ENCODE peak calls at places on chromosomes 11 and 22, in four cellular contexts. L, E, A and D are unnamed samples.

GRCh38 chr11:65290448-65291165 is 24.1 kb upstream of the CDC42EP2 start:
- DNase-seq in L (peak; percentile 97), E (no peak), A (peak; percentile 85), D (no peak)

GRCh38 chr11:16840951-16841350 is 102.5 kb downstream of the C11orf58 start:
- DNase-seq in L (no peak), E (no peak), A (no peak), D (no peak)

GRCh38 chr11:1015064-1015463 is 21.5 kb downstream of the MUC6 start:
- DNase-seq in L (no peak), E (no peak), A (no peak), D (no peak)

GRCh38 chr22:48760481-48761238 is 1067.0 kb downstream of the BRD1 start:
- DNase-seq in L (no peak), E (no peak), A (peak; percentile 9), D (no peak)

GRCh38 chr11:19398772-19399542 is 158.2 kb upstream of the E2F8 start:
- DNase-seq in L (peak; percentile 31), E (no peak), A (no peak), D (no peak)

GRCh38 chr11:1384206-1384965 is 5.3 kb upstream of the BRSK2 start:
- DNase-seq in L (no peak), E (no peak), A (no peak), D (no peak)

GRCh38 chr11:65352783-65353182 is 1.8 kb upstream of the TIGD3 start:
- DNase-seq in L (no peak), E (no peak), A (no peak), D (no peak)

GRCh38 chr22:45322873-45323525 is 13.3 kb downstream of the FAM118A start:
- DNase-seq in L (no peak), E (no peak), A (no peak), D (no peak)

GRCh38 chr22:39343259-39344045 is 6.3 kb upstream of the SYNGR1 start:
- DNase-seq in L (peak; percentile 32), E (no peak), A (peak; percentile 61), D (no peak)

GRCh38 chr22:29517215-29517908 is 36.2 kb downstream of the THOC5 start:
- DNase-seq in L (no peak), E (no peak), A (no peak), D (no peak)

GRCh38 chr11:2413735-2414579 is 13.4 kb downstream of the TSSC4 start:
- DNase-seq in L (no peak), E (no peak), A (no peak), D (no peak)

GRCh38 chr11:77747381-77747969 is 73.0 kb downstream of the RSF1 start:
- DNase-seq in L (no peak), E (no peak), A (no peak), D (no peak)

GRCh38 chr11:35962373-35963138 is 18.7 kb downstream of the LDLRAD3 start:
- DNase-seq in L (no peak), E (no peak), A (no peak), D (no peak)

GRCh38 chr22:50326959-50327710 is at the start of gene DENND6B:
- DNase-seq in L (peak; percentile 69), E (peak; percentile 13), A (peak; percentile 80), D (no peak)

GRCh38 chr22:44712156-44712555 is 10.2 kb downstream of the PRR5 start:
- DNase-seq in L (no peak), E (no peak), A (no peak), D (no peak)

GRCh38 chr22:43845981-43846380 is 16.3 kb downstream of the SULT4A1 start:
- DNase-seq in L (no peak), E (no peak), A (no peak), D (no peak)

GRCh38 chr11:69310934-69311766 is 17.2 kb downstream of the MYEOV start:
- DNase-seq in L (no peak), E (no peak), A (no peak), D (no peak)

GRCh38 chr11:19777342-19778102 is 64.9 kb downstream of the NAV2 start:
- DNase-seq in L (no peak), E (no peak), A (peak; percentile 52), D (no peak)

GRCh38 chr11:112293614-112294013 is 33.0 kb upstream of the PLET1 start:
- DNase-seq in L (no peak), E (no peak), A (no peak), D (no peak)